ENCODE peak calls at places on chromosomes 2 and 18, in nine cellular contexts. One of them, this sample, is unnamed.

GRCh38 chr2:240586919-240587800 is 626 bp downstream of the CAPN10 start:
- DNase-seq in SK-N-SH: peak
- DNase-seq in pancreas: no peak
- DNase-seq in cardiac muscle cell: peak
- DNase-seq in fibroblast of pulmonary artery: no peak
- DNase-seq in CD8-positive, alpha-beta T cell: peak
- DNase-seq in BE2C: no peak
- DNase-seq in adrenal gland: peak
- DNase-seq in WERI-Rb-1: peak
- DNase-seq in this sample: peak

GRCh38 chr2:73970850-73971471 is 13.7 kb upstream of the TET3 start:
- DNase-seq in SK-N-SH: peak
- DNase-seq in pancreas: peak
- DNase-seq in cardiac muscle cell: peak
- DNase-seq in fibroblast of pulmonary artery: peak
- DNase-seq in CD8-positive, alpha-beta T cell: peak
- DNase-seq in BE2C: peak
- DNase-seq in adrenal gland: peak
- DNase-seq in WERI-Rb-1: peak
- DNase-seq in this sample: peak

GRCh38 chr18:36628435-36629094 is 200.2 kb downstream of the TPGS2 start:
- DNase-seq in SK-N-SH: no peak
- DNase-seq in pancreas: no peak
- DNase-seq in cardiac muscle cell: no peak
- DNase-seq in fibroblast of pulmonary artery: peak
- DNase-seq in CD8-positive, alpha-beta T cell: no peak
- DNase-seq in BE2C: no peak
- DNase-seq in adrenal gland: no peak
- DNase-seq in WERI-Rb-1: no peak
- DNase-seq in this sample: no peak

GRCh38 chr18:14769381-14769780 is 21.4 kb downstream of the ANKRD30B start:
- DNase-seq in SK-N-SH: no peak
- DNase-seq in pancreas: no peak
- DNase-seq in cardiac muscle cell: no peak
- DNase-seq in fibroblast of pulmonary artery: no peak
- DNase-seq in CD8-positive, alpha-beta T cell: no peak
- DNase-seq in BE2C: no peak
- DNase-seq in adrenal gland: no peak
- DNase-seq in WERI-Rb-1: no peak
- DNase-seq in this sample: no peak

GRCh38 chr2:163467206-163467605 is 268.6 kb downstream of the FIGN start:
- DNase-seq in SK-N-SH: peak
- DNase-seq in pancreas: no peak
- DNase-seq in cardiac muscle cell: no peak
- DNase-seq in fibroblast of pulmonary artery: no peak
- DNase-seq in CD8-positive, alpha-beta T cell: no peak
- DNase-seq in BE2C: no peak
- DNase-seq in adrenal gland: no peak
- DNase-seq in WERI-Rb-1: no peak
- DNase-seq in this sample: no peak

GRCh38 chr2:140085674-140086073 is 1305.5 kb upstream of the NXPH2 start:
- DNase-seq in SK-N-SH: no peak
- DNase-seq in pancreas: no peak
- DNase-seq in cardiac muscle cell: no peak
- DNase-seq in fibroblast of pulmonary artery: peak
- DNase-seq in CD8-positive, alpha-beta T cell: no peak
- DNase-seq in BE2C: no peak
- DNase-seq in adrenal gland: no peak
- DNase-seq in WERI-Rb-1: no peak
- DNase-seq in this sample: no peak

GRCh38 chr18:67425724-67426123 is 90.8 kb downstream of the DSEL start:
- DNase-seq in SK-N-SH: no peak
- DNase-seq in pancreas: no peak
- DNase-seq in cardiac muscle cell: no peak
- DNase-seq in fibroblast of pulmonary artery: peak
- DNase-seq in CD8-positive, alpha-beta T cell: no peak
- DNase-seq in BE2C: no peak
- DNase-seq in adrenal gland: no peak
- DNase-seq in WERI-Rb-1: no peak
- DNase-seq in this sample: no peak

GRCh38 chr2:47699533-47700215 is 83.3 kb upstream of the MSH6 start:
- DNase-seq in SK-N-SH: no peak
- DNase-seq in pancreas: no peak
- DNase-seq in cardiac muscle cell: no peak
- DNase-seq in fibroblast of pulmonary artery: no peak
- DNase-seq in CD8-positive, alpha-beta T cell: no peak
- DNase-seq in BE2C: no peak
- DNase-seq in adrenal gland: no peak
- DNase-seq in WERI-Rb-1: no peak
- DNase-seq in this sample: no peak

GRCh38 chr2:176129825-176130152 is 284 bp downstream of the HOXD8 start:
- DNase-seq in SK-N-SH: no peak
- DNase-seq in pancreas: no peak
- DNase-seq in cardiac muscle cell: no peak
- DNase-seq in fibroblast of pulmonary artery: no peak
- DNase-seq in CD8-positive, alpha-beta T cell: no peak
- DNase-seq in BE2C: no peak
- DNase-seq in adrenal gland: peak
- DNase-seq in WERI-Rb-1: no peak
- DNase-seq in this sample: no peak

GRCh38 chr2:170146784-170147183 is 31.2 kb upstream of the MYO3B start:
- DNase-seq in SK-N-SH: no peak
- DNase-seq in pancreas: no peak
- DNase-seq in cardiac muscle cell: no peak
- DNase-seq in fibroblast of pulmonary artery: no peak
- DNase-seq in CD8-positive, alpha-beta T cell: no peak
- DNase-seq in BE2C: no peak
- DNase-seq in adrenal gland: no peak
- DNase-seq in WERI-Rb-1: no peak
- DNase-seq in this sample: no peak

DNA sequence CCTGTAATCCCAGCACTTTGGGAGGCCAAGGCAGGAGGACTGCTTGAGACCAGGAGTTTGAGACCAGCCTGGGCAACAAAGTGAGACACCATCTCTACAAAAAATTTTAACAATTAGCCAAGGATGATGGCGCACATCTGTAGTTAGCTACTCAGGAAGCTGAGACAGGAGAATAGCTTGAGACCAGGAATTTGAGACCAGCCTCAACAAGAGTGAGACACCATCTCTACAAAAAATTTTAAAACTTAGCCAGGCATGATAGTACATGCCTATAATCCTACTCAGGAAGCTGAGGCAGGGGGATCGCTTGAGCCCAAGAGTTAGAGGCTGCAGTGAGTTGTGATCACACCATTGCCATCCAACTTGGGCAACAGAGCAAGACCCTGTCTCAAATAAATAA is 7.0 kb downstream of the MEMO1 start:
- DNase-seq in SK-N-SH: no peak
- DNase-seq in pancreas: no peak
- DNase-seq in cardiac muscle cell: no peak
- DNase-seq in fibroblast of pulmonary artery: no peak
- DNase-seq in CD8-positive, alpha-beta T cell: no peak
- DNase-seq in BE2C: no peak
- DNase-seq in adrenal gland: no peak
- DNase-seq in WERI-Rb-1: no peak
- DNase-seq in this sample: no peak
- H3K4me3 ChIP-seq in SK-N-SH: no peak
- H3K4me3 ChIP-seq in pancreas: no peak
- H3K4me3 ChIP-seq in cardiac muscle cell: no peak
- H3K4me3 ChIP-seq in fibroblast of pulmonary artery: no peak
- H3K4me3 ChIP-seq in CD8-positive, alpha-beta T cell: no peak
- H3K4me3 ChIP-seq in BE2C: no peak
- H3K4me3 ChIP-seq in adrenal gland: no peak
- H3K4me3 ChIP-seq in WERI-Rb-1: no peak
- H3K4me3 ChIP-seq in this sample: no peak

GRCh38 chr18:48612917-48613316 is 74.1 kb downstream of the CTIF start:
- DNase-seq in SK-N-SH: peak
- DNase-seq in pancreas: no peak
- DNase-seq in cardiac muscle cell: no peak
- DNase-seq in fibroblast of pulmonary artery: no peak
- DNase-seq in CD8-positive, alpha-beta T cell: no peak
- DNase-seq in BE2C: no peak
- DNase-seq in adrenal gland: no peak
- DNase-seq in WERI-Rb-1: peak
- DNase-seq in this sample: no peak

GRCh38 chr18:48614005-48614404 is 75.2 kb downstream of the CTIF start:
- DNase-seq in SK-N-SH: no peak
- DNase-seq in pancreas: no peak
- DNase-seq in cardiac muscle cell: no peak
- DNase-seq in fibroblast of pulmonary artery: no peak
- DNase-seq in CD8-positive, alpha-beta T cell: no peak
- DNase-seq in BE2C: no peak
- DNase-seq in adrenal gland: no peak
- DNase-seq in WERI-Rb-1: no peak
- DNase-seq in this sample: no peak

GRCh38 chr18:48613589-48613988 is 74.8 kb downstream of the CTIF start:
- DNase-seq in SK-N-SH: peak
- DNase-seq in pancreas: no peak
- DNase-seq in cardiac muscle cell: no peak
- DNase-seq in fibroblast of pulmonary artery: no peak
- DNase-seq in CD8-positive, alpha-beta T cell: no peak
- DNase-seq in BE2C: peak
- DNase-seq in adrenal gland: peak
- DNase-seq in WERI-Rb-1: no peak
- DNase-seq in this sample: no peak

GRCh38 chr18:48616484-48617255 is 77.8 kb downstream of the CTIF start:
- DNase-seq in SK-N-SH: no peak
- DNase-seq in pancreas: no peak
- DNase-seq in cardiac muscle cell: peak
- DNase-seq in fibroblast of pulmonary artery: peak
- DNase-seq in CD8-positive, alpha-beta T cell: no peak
- DNase-seq in BE2C: no peak
- DNase-seq in adrenal gland: no peak
- DNase-seq in WERI-Rb-1: no peak
- DNase-seq in this sample: no peak

DNA sequence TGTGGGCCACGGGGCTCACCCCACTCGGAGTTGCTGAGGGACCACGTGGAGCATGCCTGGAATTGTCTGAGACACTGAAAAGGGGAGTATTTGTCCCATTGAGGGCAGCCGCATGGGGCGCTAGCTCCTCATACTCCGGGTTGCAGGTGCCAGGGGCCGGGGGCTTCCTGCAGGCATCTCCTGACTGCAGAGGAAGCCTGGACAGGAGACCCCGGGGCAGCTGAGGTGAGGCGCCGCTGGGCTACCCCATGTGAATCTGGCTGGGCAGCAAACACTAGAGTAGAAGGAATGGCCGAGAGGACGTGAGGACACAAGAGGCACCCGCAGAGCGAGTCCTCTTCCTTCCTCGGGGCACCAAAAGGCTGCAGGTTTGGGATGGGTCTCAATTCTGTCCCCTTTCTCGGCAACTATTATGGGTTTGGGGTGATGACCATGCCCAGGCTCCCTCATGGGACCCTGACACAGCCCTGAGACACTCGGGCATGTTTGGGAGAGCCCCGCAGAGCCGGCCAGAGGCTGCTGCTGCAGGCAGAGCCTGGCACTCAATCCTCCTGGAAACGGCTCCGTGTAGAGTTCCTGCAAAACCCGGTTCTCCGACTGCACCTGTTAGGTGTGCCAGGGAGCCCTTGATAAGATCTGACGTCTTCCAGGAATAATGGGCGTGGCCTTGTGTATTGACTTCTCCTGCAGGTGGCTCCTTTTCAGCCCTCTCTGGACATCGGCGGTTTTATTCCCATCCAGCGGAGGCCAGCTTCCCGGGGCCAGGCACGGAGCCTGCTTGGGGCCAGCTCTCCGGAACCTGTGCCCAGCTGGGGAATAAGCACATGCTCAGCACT is 77.0 kb downstream of the CTIF start:
- DNase-seq in SK-N-SH: no peak
- DNase-seq in pancreas: peak
- DNase-seq in cardiac muscle cell: no peak
- DNase-seq in fibroblast of pulmonary artery: no peak
- DNase-seq in CD8-positive, alpha-beta T cell: no peak
- DNase-seq in BE2C: no peak
- DNase-seq in adrenal gland: no peak
- DNase-seq in WERI-Rb-1: no peak
- DNase-seq in this sample: no peak
- TF ChIP-seq CTCF in SK-N-SH: no peak
- TF ChIP-seq CTCF in pancreas: no peak
- TF ChIP-seq CTCF in cardiac muscle cell: no peak
- TF ChIP-seq CTCF in fibroblast of pulmonary artery: no peak
- TF ChIP-seq CTCF in CD8-positive, alpha-beta T cell: no peak
- TF ChIP-seq CTCF in BE2C: no peak
- TF ChIP-seq CTCF in adrenal gland: no peak
- TF ChIP-seq CTCF in WERI-Rb-1: no peak
- TF ChIP-seq CTCF in this sample: no peak

GRCh38 chr2:27431395-27431794 is 3.0 kb downstream of the NRBP1 start:
- DNase-seq in SK-N-SH: no peak
- DNase-seq in pancreas: no peak
- DNase-seq in cardiac muscle cell: no peak
- DNase-seq in fibroblast of pulmonary artery: peak
- DNase-seq in CD8-positive, alpha-beta T cell: no peak
- DNase-seq in BE2C: no peak
- DNase-seq in adrenal gland: no peak
- DNase-seq in WERI-Rb-1: no peak
- DNase-seq in this sample: no peak

GRCh38 chr2:27427863-27428212 is 593 bp upstream of the NRBP1 start:
- DNase-seq in SK-N-SH: no peak
- DNase-seq in pancreas: no peak
- DNase-seq in cardiac muscle cell: no peak
- DNase-seq in fibroblast of pulmonary artery: no peak
- DNase-seq in CD8-positive, alpha-beta T cell: no peak
- DNase-seq in BE2C: no peak
- DNase-seq in adrenal gland: no peak
- DNase-seq in WERI-Rb-1: no peak
- DNase-seq in this sample: no peak

GRCh38 chr2:27428213-27428977 is at the start of gene NRBP1:
- DNase-seq in SK-N-SH: peak
- DNase-seq in pancreas: peak
- DNase-seq in cardiac muscle cell: peak
- DNase-seq in fibroblast of pulmonary artery: peak
- DNase-seq in CD8-positive, alpha-beta T cell: peak
- DNase-seq in BE2C: peak
- DNase-seq in adrenal gland: peak
- DNase-seq in WERI-Rb-1: peak
- DNase-seq in this sample: peak

GRCh38 chr2:27428978-27429541 is 629 bp downstream of the NRBP1 start:
- DNase-seq in SK-N-SH: peak
- DNase-seq in pancreas: peak
- DNase-seq in cardiac muscle cell: peak
- DNase-seq in fibroblast of pulmonary artery: peak
- DNase-seq in CD8-positive, alpha-beta T cell: peak
- DNase-seq in BE2C: peak
- DNase-seq in adrenal gland: peak
- DNase-seq in WERI-Rb-1: peak
- DNase-seq in this sample: peak
- H3K4me3 ChIP-seq in SK-N-SH: peak
- H3K4me3 ChIP-seq in pancreas: peak
- H3K4me3 ChIP-seq in cardiac muscle cell: peak
- H3K4me3 ChIP-seq in fibroblast of pulmonary artery: peak
- H3K4me3 ChIP-seq in CD8-positive, alpha-beta T cell: peak
- H3K4me3 ChIP-seq in BE2C: peak
- H3K4me3 ChIP-seq in adrenal gland: peak
- H3K4me3 ChIP-seq in WERI-Rb-1: peak
- H3K4me3 ChIP-seq in this sample: peak

GRCh38 chr2:234483568-234484251 is 13.2 kb downstream of the ARL4C start:
- DNase-seq in SK-N-SH: no peak
- DNase-seq in pancreas: no peak
- DNase-seq in cardiac muscle cell: no peak
- DNase-seq in fibroblast of pulmonary artery: no peak
- DNase-seq in CD8-positive, alpha-beta T cell: peak
- DNase-seq in BE2C: no peak
- DNase-seq in adrenal gland: peak
- DNase-seq in WERI-Rb-1: no peak
- DNase-seq in this sample: peak
- TF ChIP-seq CTCF in SK-N-SH: peak
- TF ChIP-seq CTCF in pancreas: no peak
- TF ChIP-seq CTCF in cardiac muscle cell: peak
- TF ChIP-seq CTCF in fibroblast of pulmonary artery: no peak
- TF ChIP-seq CTCF in CD8-positive, alpha-beta T cell: peak
- TF ChIP-seq CTCF in BE2C: peak
- TF ChIP-seq CTCF in adrenal gland: peak
- TF ChIP-seq CTCF in WERI-Rb-1: no peak
- TF ChIP-seq CTCF in this sample: peak

GRCh38 chr2:39664478-39664877 is 1.2 kb upstream of the TMEM178A start:
- DNase-seq in SK-N-SH: no peak
- DNase-seq in pancreas: no peak
- DNase-seq in cardiac muscle cell: no peak
- DNase-seq in fibroblast of pulmonary artery: no peak
- DNase-seq in CD8-positive, alpha-beta T cell: no peak
- DNase-seq in BE2C: no peak
- DNase-seq in adrenal gland: no peak
- DNase-seq in WERI-Rb-1: no peak
- DNase-seq in this sample: no peak
- H3K4me3 ChIP-seq in SK-N-SH: no peak
- H3K4me3 ChIP-seq in pancreas: no peak
- H3K4me3 ChIP-seq in cardiac muscle cell: no peak
- H3K4me3 ChIP-seq in fibroblast of pulmonary artery: no peak
- H3K4me3 ChIP-seq in CD8-positive, alpha-beta T cell: no peak
- H3K4me3 ChIP-seq in BE2C: no peak
- H3K4me3 ChIP-seq in adrenal gland: no peak
- H3K4me3 ChIP-seq in WERI-Rb-1: no peak
- H3K4me3 ChIP-seq in this sample: no peak